ENCODE peak calls at places on chromosomes 13 and 19, in four cellular contexts. One of them, this sample, is unnamed.

GRCh38 chr13:79525458-79525857 is 44.5 kb downstream of the NDFIP2 start:
- DNase-seq in neural progenitor cell: no peak
- DNase-seq in AG04449: no peak
- DNase-seq in SK-MEL-5: peak; percentile 27
- DNase-seq in this sample: no peak

GRCh38 chr19:10419200-10419645 is 1.1 kb upstream of the PDE4A start:
- DNase-seq in neural progenitor cell: peak; percentile 62
- DNase-seq in SK-MEL-5: no peak
- DNase-seq in AG04449: no peak
- DNase-seq in this sample: no peak

GRCh38 chr13:113009743-113010509 is 40.9 kb downstream of the MCF2L start:
- DNase-seq in SK-MEL-5: peak; percentile 56
- DNase-seq in neural progenitor cell: no peak
- DNase-seq in AG04449: no peak
- DNase-seq in this sample: no peak

GRCh38 chr19:8212212-8212611 is 3.0 kb downstream of the CERS4 start:
- DNase-seq in AG04449: no peak
- DNase-seq in SK-MEL-5: no peak
- DNase-seq in neural progenitor cell: no peak
- DNase-seq in this sample: no peak

GRCh38 chr19:11041966-11042627 is 47.2 kb upstream of the LDLR start:
- DNase-seq in neural progenitor cell: no peak
- DNase-seq in AG04449: no peak
- DNase-seq in SK-MEL-5: no peak
- DNase-seq in this sample: no peak

GRCh38 chr19:16118489-16119033 is 6.9 kb downstream of the RAB8A start:
- DNase-seq in neural progenitor cell: no peak
- DNase-seq in AG04449: no peak
- DNase-seq in SK-MEL-5: no peak
- DNase-seq in this sample: no peak

GRCh38 chr19:45251452-45252354 is 632 bp downstream of the MARK4 start:
- DNase-seq in AG04449: no peak
- DNase-seq in SK-MEL-5: no peak
- DNase-seq in neural progenitor cell: peak; percentile 74
- DNase-seq in this sample: no peak

GRCh38 chr13:71874490-71874889 is 7.5 kb upstream of the DACH1 start:
- DNase-seq in AG04449: no peak
- DNase-seq in neural progenitor cell: no peak
- DNase-seq in SK-MEL-5: no peak
- DNase-seq in this sample: no peak

GRCh38 chr13:20388184-20388583 is 137.5 kb downstream of the CRYL1 start:
- DNase-seq in AG04449: no peak
- DNase-seq in neural progenitor cell: no peak
- DNase-seq in SK-MEL-5: no peak
- DNase-seq in this sample: no peak

GRCh38 chr19:33040994-33041827 is 23.5 kb downstream of the RHPN2 start:
- DNase-seq in neural progenitor cell: no peak
- DNase-seq in SK-MEL-5: peak; percentile 73
- DNase-seq in AG04449: no peak
- DNase-seq in this sample: no peak

GRCh38 chr13:39765801-39766463 is 110.5 kb downstream of the COG6 start:
- DNase-seq in SK-MEL-5: peak; percentile 70
- DNase-seq in neural progenitor cell: peak; percentile 52
- DNase-seq in AG04449: no peak
- DNase-seq in this sample: no peak

GRCh38 chr13:76271728-76272232 is 614.4 kb downstream of the KCTD12 start:
- DNase-seq in neural progenitor cell: no peak
- DNase-seq in AG04449: no peak
- DNase-seq in SK-MEL-5: no peak
- DNase-seq in this sample: no peak

GRCh38 chr19:35673121-35673804 is 6.9 kb downstream of the UPK1A start:
- DNase-seq in neural progenitor cell: peak; percentile 66
- DNase-seq in AG04449: no peak
- DNase-seq in SK-MEL-5: peak; percentile 87
- DNase-seq in this sample: no peak

GRCh38 chr13:32125221-32125621 is 93.6 kb downstream of the FRY start:
- DNase-seq in AG04449: no peak
- DNase-seq in SK-MEL-5: no peak
- DNase-seq in neural progenitor cell: no peak
- DNase-seq in this sample: no peak

GRCh38 chr19:21474671-21475181 is 30.7 kb upstream of the ZNF429 start:
- DNase-seq in SK-MEL-5: no peak
- DNase-seq in neural progenitor cell: peak; percentile 82
- DNase-seq in AG04449: no peak
- DNase-seq in this sample: peak; percentile 2

GRCh38 chr19:39199025-39199424 is 2.3 kb downstream of the NCCRP1 start:
- DNase-seq in neural progenitor cell: peak; percentile 52
- DNase-seq in SK-MEL-5: peak; percentile 89
- DNase-seq in AG04449: no peak
- DNase-seq in this sample: peak; percentile 6

GRCh38 chr13:40383132-40383531 is 283.3 kb downstream of the FOXO1 start:
- DNase-seq in SK-MEL-5: no peak
- DNase-seq in neural progenitor cell: no peak
- DNase-seq in AG04449: no peak
- DNase-seq in this sample: no peak

GRCh38 chr13:111411186-111411858 is 90.9 kb downstream of the TEX29 start:
- DNase-seq in AG04449: no peak
- DNase-seq in neural progenitor cell: peak; percentile 6
- DNase-seq in SK-MEL-5: no peak
- DNase-seq in this sample: no peak

GRCh38 chr13:110677731-110678545 is 28.0 kb downstream of the CARS2 start:
- DNase-seq in AG04449: no peak
- DNase-seq in SK-MEL-5: no peak
- DNase-seq in neural progenitor cell: no peak
- DNase-seq in this sample: no peak

GRCh38 chr19:18775586-18776287 is 15.4 kb downstream of the COMP start:
- DNase-seq in AG04449: no peak
- DNase-seq in SK-MEL-5: no peak
- DNase-seq in neural progenitor cell: no peak
- DNase-seq in this sample: no peak

GRCh38 chr13:28621439-28621838 is 37.5 kb upstream of the POMP start:
- DNase-seq in SK-MEL-5: no peak
- DNase-seq in AG04449: no peak
- DNase-seq in neural progenitor cell: no peak
- DNase-seq in this sample: no peak

GRCh38 chr19:38745316-38745715 is 1.0 kb upstream of the CAPN12 start:
- DNase-seq in SK-MEL-5: no peak
- DNase-seq in AG04449: no peak
- DNase-seq in neural progenitor cell: no peak
- DNase-seq in this sample: no peak

GRCh38 chr19:15161028-15161984 is 39.5 kb downstream of the NOTCH3 start:
- DNase-seq in AG04449: no peak
- DNase-seq in SK-MEL-5: peak; percentile 64
- DNase-seq in neural progenitor cell: no peak
- DNase-seq in this sample: no peak

GRCh38 chr13:51806571-51806970 is 2.6 kb upstream of the DHRS12 start:
- DNase-seq in SK-MEL-5: peak; percentile 44
- DNase-seq in neural progenitor cell: no peak
- DNase-seq in AG04449: no peak
- DNase-seq in this sample: no peak

GRCh38 chr19:21604351-21604926 is 99.0 kb downstream of the ZNF429 start:
- DNase-seq in SK-MEL-5: no peak
- DNase-seq in AG04449: no peak
- DNase-seq in neural progenitor cell: peak; percentile 7
- DNase-seq in this sample: no peak

GRCh38 chr13:98155475-98156111 is 12.7 kb downstream of the FARP1 start:
- DNase-seq in neural progenitor cell: no peak
- DNase-seq in AG04449: no peak
- DNase-seq in SK-MEL-5: no peak
- DNase-seq in this sample: no peak

GRCh38 chr13:47287291-47287751 is 390.5 kb upstream of the HTR2A start:
- DNase-seq in SK-MEL-5: no peak
- DNase-seq in neural progenitor cell: no peak
- DNase-seq in AG04449: peak; percentile 57
- DNase-seq in this sample: peak; percentile 29

GRCh38 chr13:105452895-105453294 is 1082.6 kb downstream of the EFNB2 start:
- DNase-seq in SK-MEL-5: no peak
- DNase-seq in AG04449: no peak
- DNase-seq in neural progenitor cell: no peak
- DNase-seq in this sample: no peak

GRCh38 chr13:63436288-63436687 is 2020.6 kb upstream of the PCDH20 start:
- DNase-seq in neural progenitor cell: no peak
- DNase-seq in SK-MEL-5: peak; percentile 66
- DNase-seq in AG04449: no peak
- DNase-seq in this sample: no peak

This sample was measured in AG04450.